ENCODE peak calls at places on chromosome 19, in six cellular contexts. R is GM20000; M is germinal center; C is naive B cell; G is stimulated activated CD4-positive, alpha-beta T cell treated with anti-CD3 and anti-CD28 coated beads, Interleukin-2, amount 100 ng/mL, for 48 hours; P is A549. Q is an unnamed sample.

GRCh38 chr19:16714702-16715294 is 4.8 kb upstream of the NWD1 start:
- DNase-seq in M (peak), C (peak), R (peak), P (no peak), G (peak), Q (no peak)

GRCh38 chr19:46081928-46082727 is 41.3 kb upstream of the IGFL4 start:
- DNase-seq in G (peak), R (peak), M (peak), C (no peak), P (peak), Q (peak)

GRCh38 chr19:47582320-47582909 is 9.5 kb upstream of the ZNF541 start:
- DNase-seq in P (no peak), C (no peak), R (no peak), G (no peak), M (no peak), Q (no peak)

GRCh38 chr19:42242071-42242511 is 311 bp downstream of the GSK3A start:
- DNase-seq in M (peak), C (no peak), R (no peak), G (no peak), P (no peak), Q (no peak)

GRCh38 chr19:40575326-40575725 is 1.3 kb upstream of the SHKBP1 start:
- DNase-seq in C (no peak), G (no peak), M (no peak), R (no peak), P (no peak), Q (no peak)

GRCh38 chr19:39449116-39449797 is 3.9 kb downstream of the SUPT5H start:
- DNase-seq in P (no peak), C (no peak), G (no peak), R (no peak), M (no peak), Q (no peak)

GRCh38 chr19:19652482-19653295 is 9.2 kb upstream of the GMIP start:
- DNase-seq in R (no peak), G (no peak), C (no peak), M (no peak), P (no peak), Q (no peak)

GRCh38 chr19:13850910-13851753 is 25.8 kb upstream of the NANOS3 start:
- DNase-seq in G (no peak), C (no peak), M (no peak), R (no peak), P (no peak), Q (peak)

GRCh38 chr19:6101991-6102390 is 8.3 kb downstream of the RFX2 start:
- DNase-seq in G (no peak), M (no peak), P (no peak), C (no peak), R (no peak), Q (no peak)

GRCh38 chr19:3986260-3987041 is 1.2 kb upstream of the EEF2 start:
- DNase-seq in P (peak), R (no peak), C (peak), G (no peak), M (peak), Q (no peak)

GRCh38 chr19:49431330-49431749 is 6.2 kb downstream of the GFY start:
- DNase-seq in C (no peak), G (no peak), R (no peak), P (no peak), M (peak), Q (no peak)

GRCh38 chr19:41753159-41753558 is 2.2 kb upstream of the CEACAM6 start:
- DNase-seq in G (peak), P (peak), R (peak), C (peak), M (peak), Q (peak)

GRCh38 chr19:10562609-10563008 is 3.2 kb downstream of the KRI1 start:
- DNase-seq in G (no peak), C (no peak), M (no peak), R (no peak), P (no peak), Q (no peak)

GRCh38 chr19:411723-412355 is 2.9 kb upstream of the C2CD4C start:
- DNase-seq in C (no peak), P (no peak), M (no peak), R (no peak), G (no peak), Q (no peak)

GRCh38 chr19:17183858-17184271 is 31.3 kb upstream of the USE1 start:
- DNase-seq in P (no peak), M (peak), G (peak), C (peak), R (peak), Q (no peak)

GRCh38 chr19:35995655-35995993 is 636 bp downstream of the SDHAF1 start:
- DNase-seq in P (peak), C (no peak), M (no peak), G (peak), R (peak), Q (no peak)

GRCh38 chr19:48308695-48309586 is 16.4 kb upstream of the EMP3 start:
- DNase-seq in P (no peak), C (no peak), M (no peak), R (no peak), G (no peak), Q (no peak)

GRCh38 chr19:5182811-5183210 is 157.8 kb downstream of the PTPRS start:
- DNase-seq in G (no peak), R (no peak), P (no peak), C (no peak), M (no peak), Q (no peak)

GRCh38 chr19:2462635-2463421 is 6.1 kb upstream of the LMNB2 start:
- DNase-seq in C (no peak), M (no peak), P (no peak), R (no peak), G (no peak), Q (peak)

GRCh38 chr19:14325863-14326262 is 55.4 kb upstream of the ADGRE5 start:
- DNase-seq in P (no peak), G (no peak), R (no peak), C (no peak), M (no peak), Q (no peak)

GRCh38 chr19:27746691-27747380 is 1466.1 kb downstream of the UQCRFS1 start:
- DNase-seq in M (peak), R (no peak), P (peak), C (no peak), G (no peak), Q (peak)

GRCh38 chr19:32581704-32582164 is 744 bp downstream of the PDCD5 start:
- DNase-seq in M (no peak), R (no peak), G (no peak), P (peak), C (no peak), Q (no peak)

GRCh38 chr19:39941615-39942507 is 7.4 kb upstream of the FCGBP start:
- DNase-seq in C (peak), P (no peak), G (no peak), M (peak), R (no peak), Q (no peak)

GRCh38 chr19:20276011-20276738 is 109.2 kb downstream of the ZNF486 start:
- DNase-seq in C (no peak), M (no peak), G (no peak), P (no peak), R (no peak), Q (no peak)

GRCh38 chr19:45347570-45348366 is 7.2 kb downstream of the KLC3 start:
- DNase-seq in C (no peak), R (no peak), P (no peak), G (no peak), M (no peak), Q (no peak)

GRCh38 chr19:15323496-15324235 is 8.7 kb downstream of the BRD4 start:
- DNase-seq in P (no peak), G (no peak), C (no peak), R (no peak), M (no peak), Q (peak)

GRCh38 chr19:18464646-18465045 is 26.7 kb upstream of the ISYNA1 start:
- DNase-seq in M (no peak), P (no peak), R (no peak), C (no peak), G (no peak), Q (peak)

GRCh38 chr19:38484747-38485146 is 51.3 kb downstream of the RYR1 start:
- DNase-seq in C (no peak), M (no peak), G (no peak), R (no peak), P (no peak), Q (no peak)

GRCh38 chr19:2294377-2295335 is 12.7 kb upstream of the PEAK3 start:
- DNase-seq in M (no peak), P (no peak), R (no peak), G (no peak), C (no peak), Q (peak)

GRCh38 chr19:10505583-10506229 is 2.5 kb upstream of the KEAP1 start:
- DNase-seq in R (peak), P (peak), M (peak), G (peak), C (peak), Q (peak)

GRCh38 chr19:5775668-5776309 is 8.8 kb downstream of the PRR22 start:
- DNase-seq in G (no peak), R (no peak), P (no peak), C (no peak), M (no peak), Q (no peak)

GRCh38 chr19:11265785-11266236 is 3.5 kb upstream of the DOCK6 start:
- DNase-seq in G (no peak), M (no peak), R (no peak), P (peak), C (no peak), Q (no peak)

GRCh38 chr19:6018786-6019185 is 40.8 kb upstream of the RANBP3 start:
- DNase-seq in R (peak), M (no peak), C (no peak), G (no peak), P (peak), Q (no peak)